ENCODE peak calls at places on chromosomes 11 and 22, in six cellular contexts. P is stomach, I is heart left ventricle, E is adrenal gland, M is IMR-90, K is body of pancreas. O is an unnamed sample.

GRCh38 chr22:23287136-23288095 is 107.1 kb downstream of the BCR start:
- DNase-seq in P (no peak), M (no peak), I (no peak), E (no peak), K (no peak), O (no peak)

GRCh38 chr11:119103793-119104192 is 2.1 kb upstream of the DPAGT1 start:
- DNase-seq in K (no peak), E (no peak), P (no peak), M (no peak), I (no peak), O (no peak)

GRCh38 chr22:30036656-30037055 is 43.6 kb upstream of the HORMAD2 start:
- DNase-seq in K (no peak), M (peak; percentile 28), P (no peak), E (no peak), I (no peak), O (no peak)

GRCh38 chr11:3178349-3178748 is 13.2 kb upstream of the OSBPL5 start:
- DNase-seq in I (no peak), K (no peak), E (no peak), M (no peak), P (no peak), O (no peak)

GRCh38 chr22:45007247-45007945 is 2.4 kb downstream of the PHF21B start:
- DNase-seq in P (no peak), I (no peak), K (no peak), M (peak; percentile 27), E (peak; percentile 47), O (no peak)

GRCh38 chr11:62710001-62710345 is 2.5 kb downstream of the GNG3 start:
- DNase-seq in M (no peak), I (no peak), K (no peak), P (peak; percentile 45), E (no peak), O (no peak)

GRCh38 chr22:46367707-46368191 is 32.2 kb downstream of the TRMU start:
- DNase-seq in K (peak; percentile 89), I (peak; percentile 55), M (peak; percentile 40), P (peak; percentile 89), E (peak; percentile 64), O (no peak)

GRCh38 chr11:12235945-12236743 is 125.8 kb downstream of the MICAL2 start:
- DNase-seq in P (peak; percentile 44), E (no peak), K (no peak), I (no peak), M (peak; percentile 72), O (no peak)

GRCh38 chr11:44559207-44559943 is 6.1 kb upstream of the CD82 start:
- DNase-seq in K (no peak), P (no peak), I (no peak), M (no peak), E (no peak), O (no peak)

GRCh38 chr11:15565846-15566245 is 451.1 kb downstream of the INSC start:
- DNase-seq in K (no peak), M (no peak), E (no peak), I (no peak), P (no peak), O (no peak)

GRCh38 chr11:88358040-88358431 is 20.5 kb upstream of the CTSC start:
- DNase-seq in I (no peak), M (no peak), K (no peak), P (no peak), E (no peak), O (no peak)

GRCh38 chr11:2943711-2944118 is 14.5 kb upstream of the PHLDA2 start:
- DNase-seq in M (no peak), K (no peak), E (no peak), I (no peak), P (peak; percentile 55), O (no peak)

GRCh38 chr11:123438191-123438627 is 8.1 kb downstream of the GRAMD1B start:
- DNase-seq in E (no peak), P (no peak), K (no peak), M (peak; percentile 17), I (no peak), O (no peak)

GRCh38 chr11:3745161-3745560 is 52.2 kb downstream of the NUP98 start:
- DNase-seq in K (no peak), P (no peak), E (no peak), M (no peak), I (no peak), O (no peak)

GRCh38 chr11:115919341-115920086 is 415.3 kb upstream of the CADM1 start:
- DNase-seq in M (peak; percentile 79), K (no peak), P (no peak), I (no peak), E (no peak), O (no peak)
- TF ChIP-seq POLR2A in M (no peak), K (no peak), P (no peak), I (no peak), E (no peak), O (no peak)

GRCh38 chr11:47998733-47999359 is 18.5 kb downstream of the PTPRJ start:
- DNase-seq in M (no peak), P (no peak), K (no peak), E (no peak), I (no peak), O (no peak)

GRCh38 chr11:47995318-47995717 is 15.0 kb downstream of the PTPRJ start:
- DNase-seq in M (no peak), K (no peak), I (no peak), E (no peak), P (no peak), O (no peak)

GRCh38 chr11:47997063-47998053 is 17.0 kb downstream of the PTPRJ start:
- DNase-seq in E (no peak), M (no peak), K (no peak), I (no peak), P (no peak), O (no peak)

GRCh38 chr11:48000432-48000831 is 20.1 kb downstream of the PTPRJ start:
- DNase-seq in E (no peak), I (no peak), P (no peak), K (no peak), M (no peak), O (no peak)

DNA sequence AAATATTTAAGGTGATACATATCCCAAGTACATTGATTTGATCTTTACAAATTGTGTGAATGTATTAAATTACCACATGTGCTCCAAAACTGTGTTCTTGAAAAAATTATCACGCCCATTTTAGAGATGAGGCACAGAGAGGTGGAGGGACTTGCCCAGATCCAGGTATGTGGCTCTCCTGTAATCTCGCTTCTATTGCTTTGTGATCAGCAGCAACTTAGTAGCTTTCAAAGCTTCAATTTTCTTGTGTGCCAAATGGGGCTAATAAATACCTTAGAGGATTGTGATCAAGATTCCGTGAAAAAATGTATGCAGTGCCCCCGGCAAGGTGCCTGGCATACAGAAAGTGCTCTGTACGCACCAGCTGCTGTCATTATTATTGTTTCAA is 18.0 kb downstream of the PTPRJ start:
- DNase-seq in I (no peak), P (no peak), E (no peak), M (no peak), K (no peak), O (no peak)
- H3K27ac ChIP-seq in I (no peak overlapping the region), P (no peak overlapping the region), E (no peak overlapping the region), M (no peak overlapping the region), K (peak overlapping the region; percentile 2), O (no peak overlapping the region)

GRCh38 chr11:65422104-65422632 is 430 bp upstream of the NEAT1 start:
- DNase-seq in P (peak; percentile 99), I (peak; percentile 99), E (peak; percentile 98), M (peak; percentile 97), K (peak; percentile 98), O (peak; percentile 99)
- TF ChIP-seq CTCF in P (no peak), I (no peak), E (no peak), M (no peak), K (no peak), O (no peak)

DNA sequence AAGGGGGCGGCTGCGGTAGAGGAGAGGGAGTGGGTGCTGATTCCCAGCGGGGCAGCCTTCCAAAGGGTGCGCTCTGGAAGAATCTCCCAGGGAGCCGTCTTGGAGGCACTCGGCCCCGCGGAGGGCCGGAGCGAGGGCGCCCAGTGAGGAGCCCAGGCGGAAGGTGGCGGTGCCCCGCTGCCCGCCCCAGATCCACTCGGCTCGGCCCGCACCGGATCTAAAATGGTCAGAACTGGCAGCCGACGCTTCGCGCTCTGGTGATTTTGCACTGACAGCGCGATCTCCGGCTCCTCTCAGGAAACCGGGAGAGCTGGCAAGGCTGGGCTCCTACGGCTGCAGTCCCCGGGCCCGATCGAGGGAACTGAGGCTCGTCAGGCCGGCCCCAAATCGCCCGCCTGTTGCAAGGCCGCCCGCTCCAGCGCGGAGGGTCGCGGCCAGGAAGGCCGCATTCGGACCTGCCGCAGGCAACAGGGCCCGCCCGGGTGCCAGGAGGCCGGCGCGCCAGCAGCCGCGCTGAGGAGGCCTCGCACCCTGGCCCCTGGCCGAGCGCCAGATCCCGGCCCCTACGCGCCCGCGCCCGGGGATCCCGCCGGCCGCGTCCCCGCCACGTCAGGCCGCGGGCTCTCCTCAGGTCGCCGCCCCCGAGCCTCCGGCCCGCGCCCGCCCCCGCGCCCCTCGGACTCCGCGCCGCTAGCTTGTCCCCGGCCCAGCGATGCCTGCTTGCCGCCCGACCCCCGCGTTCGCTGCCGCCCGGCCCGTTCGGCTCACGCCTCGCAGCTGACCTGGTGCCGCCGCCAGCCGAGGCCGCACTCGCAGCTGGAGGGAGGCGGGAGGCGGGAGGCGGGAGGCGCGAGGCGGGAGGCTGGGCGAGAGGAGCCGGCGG is at the start of gene KLHL22:
- DNase-seq in I (peak; percentile 47), K (peak; percentile 46), E (peak; percentile 50), M (peak; percentile 26), P (peak; percentile 40), O (peak; percentile 70)
- TF ChIP-seq POLR2A in I (no peak), K (no peak), E (no peak), M (no peak), P (no peak), O (no peak)

O was measured in suprapubic skin.